ENCODE peak calls at places on chromosomes 7 and 10, in ten cellular contexts. L, M, V, X, K, E, F, O, W and H are unnamed samples.

GRCh38 chr10:122494833-122495232 is 33.5 kb downstream of the HTRA1 start:
- DNase-seq in K (peak), F (peak), W (no peak), L (no peak), M (peak), E (peak), V (no peak), X (peak), O (peak), H (no peak)

GRCh38 chr7:99599836-99600235 is 1.8 kb downstream of the TMEM225B start:
- DNase-seq in M (no peak), L (no peak), V (no peak), O (no peak), W (no peak), K (no peak), E (no peak), X (no peak), F (no peak), H (peak)

GRCh38 chr7:28410628-28411578 is 1.4 kb upstream of the CREB5 start:
- DNase-seq in W (no peak), V (peak), F (peak), O (peak), X (peak), K (peak), M (no peak), L (peak), E (peak), H (no peak)

GRCh38 chr10:78802406-78802805 is 266.4 kb upstream of the ZMIZ1 start:
- DNase-seq in E (no peak), L (no peak), M (no peak), V (no peak), K (no peak), O (no peak), F (no peak), X (no peak), W (no peak), H (no peak)

GRCh38 chr10:14010083-14010551 is 320.6 kb downstream of the FRMD4A start:
- DNase-seq in W (no peak), V (no peak), K (peak), F (peak), M (no peak), O (peak), L (no peak), E (no peak), X (no peak), H (no peak)

GRCh38 chr10:119198438-119198837 is 8.9 kb upstream of the GRK5 start:
- DNase-seq in L (no peak), K (no peak), O (no peak), M (no peak), E (no peak), V (no peak), X (no peak), W (no peak), F (peak), H (no peak)

GRCh38 chr7:101688183-101688831 is 59.2 kb upstream of the MYL10 start:
- DNase-seq in W (peak), K (peak), F (peak), X (peak), O (peak), L (peak), M (peak), V (peak), E (peak), H (peak)

GRCh38 chr10:132931258-132931657 is 11.1 kb downstream of the CFAP46 start:
- DNase-seq in X (no peak), O (no peak), K (peak), W (no peak), E (no peak), V (no peak), M (no peak), F (peak), L (no peak), H (no peak)

GRCh38 chr7:100088621-100089457 is at the start of gene COPS6:
- DNase-seq in L (peak), V (peak), K (peak), F (peak), M (no peak), W (peak), O (peak), X (peak), E (peak), H (peak)

GRCh38 chr10:126839094-126839761 is 66.0 kb upstream of the DOCK1 start:
- DNase-seq in X (no peak), L (no peak), O (no peak), V (no peak), E (no peak), K (no peak), M (no peak), F (no peak), W (peak), H (no peak)

GRCh38 chr10:17454181-17454800 is at the start of gene ST8SIA6:
- DNase-seq in O (peak), L (no peak), W (peak), X (peak), E (no peak), M (no peak), K (peak), F (peak), V (peak), H (no peak)

GRCh38 chr10:86411281-86411841 is 44.8 kb upstream of the GRID1 start:
- DNase-seq in M (no peak), E (no peak), V (no peak), K (peak), O (no peak), F (peak), X (no peak), L (peak), W (no peak), H (no peak)

GRCh38 chr7:142866361-142867096 is 11.7 kb downstream of the EPHB6 start:
- DNase-seq in X (no peak), M (no peak), K (no peak), F (peak), V (no peak), L (no peak), W (peak), E (no peak), O (no peak), H (peak)

GRCh38 chr10:47380341-47381215 is 3.5 kb downstream of the ZNF488 start:
- DNase-seq in K (no peak), X (no peak), M (no peak), F (no peak), W (no peak), L (no peak), E (peak), V (no peak), O (no peak), H (no peak)

GRCh38 chr10:92916433-92916832 is 68.1 kb downstream of the EXOC6 start:
- DNase-seq in E (no peak), K (no peak), W (no peak), F (no peak), X (no peak), M (no peak), L (no peak), O (no peak), V (no peak), H (no peak)

GRCh38 chr10:79433324-79434222 is 11.9 kb downstream of the ZCCHC24 start:
- DNase-seq in K (no peak), V (no peak), L (no peak), M (no peak), F (no peak), E (no peak), O (no peak), W (no peak), X (no peak), H (no peak)

GRCh38 chr10:87503892-87504291 is 801 bp upstream of the MINPP1 start:
- DNase-seq in M (no peak), X (no peak), K (peak), E (no peak), W (no peak), F (no peak), O (peak), L (no peak), V (no peak), H (no peak)

GRCh38 chr10:69867699-69868558 is 66.2 kb downstream of the COL13A1 start:
- DNase-seq in X (no peak), F (no peak), K (no peak), L (no peak), W (no peak), O (no peak), V (no peak), E (no peak), M (no peak), H (no peak)

GRCh38 chr10:8037199-8037801 is 17.2 kb upstream of the GATA3 start:
- DNase-seq in E (no peak), O (no peak), F (no peak), X (no peak), W (peak), V (no peak), M (no peak), L (no peak), K (no peak), H (no peak)

GRCh38 chr10:22435650-22436049 is 90.4 kb downstream of the SPAG6 start:
- DNase-seq in O (no peak), L (no peak), V (no peak), K (no peak), F (no peak), W (peak), M (no peak), E (no peak), X (no peak), H (no peak)

GRCh38 chr7:101608772-101609713 is 20.1 kb downstream of the MYL10 start:
- DNase-seq in V (no peak), W (peak), O (peak), X (no peak), F (no peak), M (no peak), L (no peak), E (no peak), K (no peak), H (no peak)

GRCh38 chr10:96390460-96390864 is 31.7 kb upstream of the OPALIN start:
- DNase-seq in W (no peak), K (no peak), E (no peak), F (no peak), L (no peak), O (no peak), M (no peak), V (peak), X (peak), H (no peak)

GRCh38 chr10:104452977-104453376 is 99.3 kb downstream of the CFAP58 start:
- DNase-seq in L (no peak), X (no peak), V (no peak), O (no peak), E (no peak), M (no peak), F (no peak), K (no peak), W (no peak), H (no peak)

GRCh38 chr7:82729172-82730030 is 285.8 kb upstream of the CACNA2D1 start:
- DNase-seq in F (peak), V (no peak), O (peak), E (no peak), L (no peak), M (peak), K (peak), X (no peak), W (no peak), H (no peak)

GRCh38 chr10:98295401-98295811 is 27.4 kb upstream of the LOXL4 start:
- DNase-seq in K (no peak), W (no peak), F (no peak), X (no peak), O (no peak), V (no peak), E (no peak), L (no peak), M (no peak), H (no peak)

GRCh38 chr7:93055543-93056107 is 62.2 kb downstream of the SAMD9 start:
- DNase-seq in V (no peak), E (no peak), M (no peak), L (no peak), O (peak), X (no peak), F (peak), K (peak), W (no peak), H (no peak)

GRCh38 chr10:44619975-44620374 is 235.1 kb upstream of the CXCL12 start:
- DNase-seq in K (no peak), V (no peak), W (no peak), E (no peak), X (no peak), O (no peak), M (no peak), F (peak), L (no peak), H (no peak)

GRCh38 chr7:142788303-142789286 is 17.8 kb downstream of the PRSS2 start:
- DNase-seq in F (no peak), L (no peak), M (no peak), E (no peak), V (no peak), X (no peak), K (no peak), O (no peak), W (no peak), H (no peak)

GRCh38 chr7:98556288-98556687 is 60.8 kb upstream of the NPTX2 start:
- DNase-seq in V (no peak), O (no peak), F (no peak), K (no peak), M (no peak), X (no peak), E (no peak), L (no peak), W (no peak), H (no peak)

GRCh38 chr7:102814025-102814471 is 65.2 kb downstream of the FAM185A start:
- DNase-seq in K (peak), F (peak), O (peak), E (no peak), M (no peak), L (no peak), X (no peak), V (no peak), W (no peak), H (no peak)

GRCh38 chr7:6183006-6183405 is 89.4 kb downstream of the CYTH3 start:
- DNase-seq in X (no peak), E (peak), O (no peak), L (no peak), W (no peak), K (no peak), F (no peak), M (no peak), V (no peak), H (no peak)

GRCh38 chr7:132255898-132256297 is 320.4 kb downstream of the PLXNA4 start:
- DNase-seq in V (peak), W (no peak), K (no peak), M (no peak), F (peak), L (no peak), O (peak), E (no peak), X (no peak), H (no peak)

GRCh38 chr10:114002422-114002821 is 41.2 kb upstream of the ADRB1 start:
- DNase-seq in M (no peak), W (no peak), O (no peak), E (no peak), F (no peak), K (no peak), V (no peak), L (no peak), X (no peak), H (no peak)

GRCh38 chr10:4130685-4131084 is 345.7 kb upstream of the KLF6 start:
- DNase-seq in E (no peak), O (no peak), V (no peak), K (no peak), W (no peak), M (no peak), F (no peak), L (peak), X (no peak), H (no peak)

GRCh38 chr7:94178247-94178646 is 174.1 kb upstream of the BET1 start:
- DNase-seq in K (no peak), O (no peak), M (no peak), V (no peak), W (no peak), E (no peak), X (no peak), L (no peak), F (no peak), H (no peak)

GRCh38 chr10:119817991-119818888 is 54.4 kb downstream of the MCMBP start:
- DNase-seq in K (peak), W (peak), O (no peak), V (peak), M (no peak), E (peak), L (no peak), X (peak), F (peak), H (no peak)

GRCh38 chr10:123967626-123968243 is 76.1 kb upstream of the CPXM2 start:
- DNase-seq in K (peak), E (no peak), V (peak), L (peak), X (peak), O (peak), F (peak), M (peak), W (peak), H (peak)

GRCh38 chr10:103843045-103843444 is 12.3 kb downstream of the SH3PXD2A start:
- DNase-seq in M (no peak), V (no peak), K (no peak), O (no peak), F (no peak), X (no peak), E (no peak), L (no peak), W (no peak), H (no peak)

GRCh38 chr7:139108256-139109187 is 998 bp downstream of the ZC3HAV1 start:
- DNase-seq in W (peak), E (peak), X (peak), F (peak), K (peak), O (peak), L (peak), V (peak), M (no peak), H (no peak)

DNA sequence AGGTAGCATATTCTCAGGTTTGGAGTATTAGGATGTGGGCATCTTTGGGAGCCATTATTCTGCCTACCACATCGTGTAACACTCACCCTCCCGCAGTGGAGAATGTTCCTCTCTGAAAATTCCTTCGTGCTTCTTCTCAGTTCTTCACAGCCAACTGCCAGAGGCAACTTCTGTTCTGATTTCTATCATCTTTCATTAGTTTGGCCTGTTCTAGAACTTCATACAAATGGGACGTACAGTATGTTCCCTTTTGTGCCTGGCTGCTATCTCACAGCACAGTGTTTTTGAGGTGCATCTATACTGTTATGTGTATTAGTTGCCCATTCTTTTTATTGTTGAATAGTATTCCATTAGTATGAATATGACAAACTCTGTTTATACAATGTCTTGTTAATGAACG is 8.9 kb upstream of the SLC26A3 start:
- DNase-seq in M (no peak), F (no peak), O (no peak), X (no peak), E (no peak), K (no peak), W (no peak), L (no peak), V (no peak), H (no peak)
- H3K27ac ChIP-seq in M (no peak), F (no peak), O (no peak), X (no peak), E (no peak), K (no peak), W (no peak), L (no peak), V (no peak), H (peak)

DNA sequence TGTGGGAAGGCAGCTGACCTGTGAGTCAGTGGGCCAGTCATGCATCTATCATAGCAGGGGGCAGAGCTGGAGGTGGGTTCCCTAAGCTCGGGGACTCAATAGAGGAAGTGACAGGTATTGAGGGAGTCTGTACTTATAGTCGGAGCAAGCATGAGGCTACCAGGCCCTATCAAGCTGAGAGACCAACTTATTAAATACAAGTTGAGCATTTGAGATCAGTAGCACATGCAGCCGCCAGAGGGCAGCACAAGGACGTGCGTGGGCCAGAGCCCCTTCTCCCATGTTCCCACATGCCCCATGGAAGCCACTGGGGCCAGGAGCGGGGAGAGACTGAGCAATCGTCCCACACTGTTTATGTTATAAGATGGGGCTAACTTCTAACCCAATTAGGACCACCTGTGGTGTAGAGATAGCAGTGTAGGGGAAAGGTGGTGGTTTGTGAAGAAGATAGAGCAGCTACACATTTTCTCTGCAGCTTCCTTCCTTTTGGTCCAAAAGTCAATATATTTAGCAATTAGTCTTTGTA is 13.0 kb upstream of the STK31 start:
- DNase-seq in V (peak), K (peak), M (peak), L (peak), W (peak), E (no peak), F (peak), X (peak), O (peak), H (no peak)
- TF ChIP-seq CTCF in V (peak), K (peak), M (peak), L (no peak), W (peak), E (peak), F (peak), X (peak), O (peak), H (peak)

DNA sequence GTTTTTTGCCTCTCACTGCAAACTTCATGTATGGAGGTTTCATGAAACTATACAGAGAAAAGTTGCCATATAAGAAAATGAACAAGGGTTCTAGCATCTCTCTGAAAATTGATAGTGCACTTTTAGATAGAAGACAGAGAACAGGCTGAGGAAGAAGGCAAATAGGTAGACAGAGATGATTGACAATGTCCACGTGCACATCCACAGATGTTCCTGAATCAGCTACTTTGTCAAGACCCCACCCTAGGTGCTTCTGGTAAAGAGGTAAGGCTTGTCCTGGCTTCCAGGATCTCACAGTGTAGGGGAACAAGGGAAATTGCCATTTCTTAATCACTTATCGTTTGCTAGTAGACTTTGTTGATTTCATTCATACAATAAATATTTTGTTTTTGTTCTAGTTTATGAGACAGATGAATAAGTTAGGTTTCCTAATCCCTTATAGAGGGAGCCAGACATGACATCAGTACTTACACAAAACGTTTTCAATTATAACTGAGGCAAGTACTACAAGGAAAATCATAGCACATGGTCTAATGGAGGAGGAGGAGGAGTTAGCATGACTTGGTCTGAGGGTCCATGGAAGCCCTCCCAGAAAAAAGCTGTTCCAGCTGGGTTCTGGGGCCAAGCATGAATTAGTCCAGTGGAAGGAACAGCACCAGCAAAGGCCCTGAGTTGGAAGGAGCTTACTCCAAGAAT is 115.9 kb upstream of the ARID5B start:
- DNase-seq in O (no peak), M (no peak), E (no peak), K (no peak), F (no peak), V (no peak), L (no peak), X (no peak), W (no peak), H (peak)
- H3K27ac ChIP-seq in O (no peak), M (peak), E (no peak), K (no peak), F (no peak), V (no peak), L (no peak), X (no peak), W (no peak), H (no peak)

GRCh38 chr10:116555882-116556281 is 10.2 kb downstream of the PNLIP start:
- DNase-seq in K (no peak), O (no peak), F (no peak), V (no peak), M (no peak), L (no peak), W (no peak), X (no peak), E (no peak), H (no peak)
- TF ChIP-seq CTCF in K (no peak), O (no peak), F (no peak), V (no peak), M (no peak), L (no peak), W (no peak), X (no peak), E (no peak), H (no peak)

GRCh38 chr7:26449175-26450165 is 157.8 kb downstream of the SNX10 start:
- DNase-seq in X (no peak), W (no peak), L (no peak), K (peak), V (no peak), F (peak), E (no peak), M (no peak), O (peak), H (no peak)
- H3K27ac ChIP-seq in X (no peak), W (peak), L (no peak), K (no peak), V (no peak), F (no peak), E (no peak), M (no peak), O (no peak), H (no peak)